ENCODE peak calls at places on chromosomes 12 and 14, in eight cellular contexts. H is breast epithelium, C is stomach, Z is A549, O is sigmoid colon, G is adrenal gland, L is endothelial cell of umbilical vein, J is lower leg skin. P is an unnamed sample.

GRCh38 chr14:68968051-68968450 is 11.1 kb downstream of the ACTN1 start:
- DNase-seq in G (no peak), C (no peak), Z (no peak), J (no peak), L (no peak), O (peak), H (no peak), P (no peak)

GRCh38 chr14:58772814-58773620 is 135.3 kb downstream of the DACT1 start:
- DNase-seq in G (no peak), J (no peak), L (no peak), O (no peak), C (no peak), Z (no peak), H (no peak), P (no peak)

GRCh38 chr12:109822416-109822815 is 10.8 kb downstream of the TRPV4 start:
- DNase-seq in J (no peak), Z (no peak), C (no peak), L (no peak), G (no peak), O (no peak), H (no peak), P (no peak)

GRCh38 chr12:131894981-131895639 is 688 bp downstream of the ULK1 start:
- DNase-seq in L (peak), C (peak), J (peak), H (no peak), Z (peak), G (peak), O (peak), P (no peak)

GRCh38 chr14:45089813-45090212 is 5.9 kb downstream of the PRPF39 start:
- DNase-seq in H (no peak), J (no peak), C (no peak), L (no peak), O (no peak), Z (no peak), G (no peak), P (no peak)

GRCh38 chr12:90839340-90839739 is 115.6 kb downstream of the CCER1 start:
- DNase-seq in L (no peak), C (no peak), H (no peak), G (no peak), O (no peak), J (no peak), Z (no peak), P (no peak)

GRCh38 chr12:114405449-114406271 is at the start of gene TBX5:
- DNase-seq in O (no peak), C (no peak), H (no peak), L (no peak), J (no peak), Z (no peak), G (no peak), P (no peak)

GRCh38 chr12:5505116-5505515 is 73.2 kb downstream of the NTF3 start:
- DNase-seq in J (no peak), Z (no peak), L (no peak), H (no peak), O (no peak), G (no peak), C (no peak), P (no peak)

GRCh38 chr14:35821546-35822411 is 4.4 kb upstream of the BRMS1L start:
- DNase-seq in L (peak), J (no peak), H (no peak), C (no peak), G (no peak), Z (peak), O (no peak), P (no peak)

GRCh38 chr12:131087302-131087818 is 133.7 kb downstream of the ADGRD1 start:
- DNase-seq in O (peak), H (no peak), J (peak), C (peak), G (peak), L (no peak), Z (no peak), P (no peak)

GRCh38 chr12:89991807-89992206 is 283.2 kb upstream of the ATP2B1 start:
- DNase-seq in G (no peak), O (no peak), H (no peak), Z (no peak), L (no peak), C (no peak), J (no peak), P (no peak)

GRCh38 chr14:61145258-61145902 is 135.8 kb downstream of the TMEM30B start:
- DNase-seq in H (no peak), G (no peak), L (no peak), J (no peak), O (no peak), C (no peak), Z (no peak), P (peak)

GRCh38 chr12:15774819-15775218 is 14.4 kb downstream of the EPS8 start:
- DNase-seq in C (no peak), H (no peak), O (no peak), G (no peak), L (no peak), Z (no peak), J (no peak), P (no peak)

GRCh38 chr12:52351196-52352059 is 15.9 kb downstream of the KRT85 start:
- DNase-seq in J (peak), O (no peak), Z (no peak), C (peak), L (no peak), G (no peak), H (peak), P (peak)

GRCh38 chr12:6767592-6768384 is 1.6 kb downstream of the PTMS start:
- DNase-seq in G (peak), Z (no peak), O (no peak), J (no peak), L (peak), H (peak), C (no peak), P (peak)

GRCh38 chr14:61360796-61361526 is 39.6 kb downstream of the PRKCH start:
- DNase-seq in J (no peak), G (no peak), L (no peak), Z (no peak), H (no peak), C (no peak), O (no peak), P (no peak)

GRCh38 chr12:92080390-92081285 is 65.0 kb downstream of the BTG1 start:
- DNase-seq in Z (peak), J (no peak), G (no peak), H (no peak), O (no peak), C (no peak), L (no peak), P (peak)

GRCh38 chr12:5612556-5613421 is 180.9 kb downstream of the NTF3 start:
- DNase-seq in G (no peak), L (no peak), C (no peak), O (no peak), Z (no peak), H (no peak), J (no peak), P (no peak)

GRCh38 chr14:91170504-91171121 is 56.7 kb downstream of the DGLUCY start:
- DNase-seq in L (peak), C (peak), J (no peak), G (no peak), Z (no peak), O (peak), H (no peak), P (no peak)

GRCh38 chr14:52649511-52649910 is 45.8 kb downstream of the ERO1A start:
- DNase-seq in O (no peak), L (no peak), H (no peak), Z (no peak), G (no peak), C (no peak), J (no peak), P (no peak)

GRCh38 chr14:105439710-105440553 is 20.3 kb downstream of the MTA1 start:
- DNase-seq in G (no peak), L (peak), C (no peak), O (no peak), J (no peak), H (no peak), Z (peak), P (no peak)

GRCh38 chr12:67426067-67426466 is 156.9 kb downstream of the CAND1 start:
- DNase-seq in O (no peak), L (no peak), G (no peak), J (no peak), Z (no peak), H (no peak), C (no peak), P (no peak)

GRCh38 chr12:64660237-64661018 is 50.1 kb downstream of the RASSF3 start:
- DNase-seq in Z (no peak), J (no peak), G (no peak), C (no peak), O (no peak), H (no peak), L (no peak), P (no peak)

GRCh38 chr12:111812881-111813741 is 28.9 kb upstream of the MAPKAPK5 start:
- DNase-seq in G (peak), O (peak), H (peak), L (peak), C (peak), J (peak), Z (peak), P (peak)

GRCh38 chr14:81178063-81178462 is 42.7 kb downstream of the GTF2A1 start:
- DNase-seq in C (no peak), L (peak), H (no peak), J (no peak), O (no peak), Z (no peak), G (no peak), P (no peak)

GRCh38 chr12:99695050-99695449 is 47.5 kb downstream of the GARIN6 start:
- DNase-seq in C (no peak), G (no peak), Z (no peak), J (no peak), H (no peak), L (no peak), O (no peak), P (no peak)

GRCh38 chr12:111363578-111363977 is 5.3 kb downstream of the PHETA1 start:
- DNase-seq in C (no peak), L (peak), H (no peak), Z (peak), J (no peak), O (no peak), G (no peak), P (no peak)

GRCh38 chr12:42958271-42958674 is 368.7 kb upstream of the PRICKLE1 start:
- DNase-seq in J (no peak), G (no peak), H (no peak), C (no peak), O (no peak), Z (no peak), L (peak), P (no peak)

GRCh38 chr12:121579190-121579791 is 1.5 kb downstream of the KDM2B start:
- DNase-seq in O (peak), L (no peak), G (peak), H (no peak), C (peak), Z (no peak), J (peak), P (peak)

GRCh38 chr12:106289196-106289681 is 13.3 kb upstream of the TCP11L2 start:
- DNase-seq in Z (no peak), C (no peak), H (no peak), L (no peak), O (no peak), J (no peak), G (no peak), P (no peak)

GRCh38 chr12:18165422-18165871 is 75.5 kb upstream of the RERGL start:
- DNase-seq in Z (no peak), H (no peak), C (no peak), G (no peak), J (no peak), L (no peak), O (no peak), P (no peak)

GRCh38 chr14:103157969-103158368 is 34.7 kb downstream of the TNFAIP2 start:
- DNase-seq in Z (no peak), J (no peak), C (no peak), L (no peak), G (no peak), H (no peak), O (no peak), P (no peak)

GRCh38 chr12:116977465-116978380 is 67.0 kb downstream of the FBXW8 start:
- DNase-seq in O (no peak), H (no peak), C (no peak), L (no peak), J (no peak), Z (no peak), G (no peak), P (no peak)

GRCh38 chr12:119308743-119309456 is 25.6 kb upstream of the CCDC60 start:
- DNase-seq in H (no peak), O (no peak), C (no peak), Z (no peak), L (no peak), J (no peak), G (no peak), P (no peak)

GRCh38 chr12:97556201-97556824 is 93.7 kb downstream of the RMST start:
- DNase-seq in O (no peak), J (no peak), H (peak), G (no peak), L (peak), C (peak), Z (no peak), P (peak)

GRCh38 chr14:100975668-100976067 is 72.1 kb upstream of the RTL1 start:
- DNase-seq in Z (no peak), J (no peak), G (no peak), L (no peak), H (no peak), C (no peak), O (no peak), P (no peak)

GRCh38 chr14:61178226-61179060 is 102.7 kb downstream of the TMEM30B start:
- DNase-seq in H (peak), J (no peak), C (no peak), G (peak), O (no peak), Z (peak), L (peak), P (no peak)

GRCh38 chr12:111757361-111758119 is 9.2 kb upstream of the ALDH2 start:
- DNase-seq in Z (no peak), O (peak), H (peak), J (peak), G (no peak), L (no peak), C (peak), P (peak)

GRCh38 chr12:1691123-1692007 is 495 bp downstream of the ADIPOR2 start:
- DNase-seq in Z (no peak), J (peak), H (no peak), C (peak), O (peak), G (no peak), L (peak), P (peak)
- TF ChIP-seq POLR2A in Z (no peak), J (no peak), H (no peak), C (no peak), O (no peak), G (no peak), L (no peak), P (no peak)

GRCh38 chr14:93201155-93201704 is 5.6 kb downstream of the GON7 start:
- DNase-seq in J (no peak), G (no peak), H (no peak), O (no peak), L (no peak), Z (no peak), C (no peak), P (no peak)

GRCh38 chr14:93212432-93212831 is 5.4 kb downstream of the UBR7 start:
- DNase-seq in O (no peak), Z (no peak), L (no peak), H (no peak), C (no peak), G (no peak), J (no peak), P (no peak)

GRCh38 chr14:93207468-93208308 is 632 bp downstream of the UBR7 start:
- DNase-seq in G (peak), J (no peak), O (peak), Z (peak), C (peak), L (peak), H (no peak), P (no peak)

GRCh38 chr14:93206793-93207467 is at the start of the genes GON7 and UBR7:
- DNase-seq in G (peak), Z (peak), H (peak), J (peak), O (peak), C (peak), L (peak), P (peak)
- TF ChIP-seq POLR2A in G (peak), Z (peak), H (peak), J (no peak), O (peak), C (no peak), L (peak), P (peak)

GRCh38 chr14:75491376-75491978 is 30.8 kb upstream of the BATF start:
- DNase-seq in L (no peak), G (no peak), C (no peak), O (no peak), Z (no peak), H (no peak), J (peak), P (no peak)
- TF ChIP-seq POLR2A in L (no peak), G (no peak), C (no peak), O (no peak), Z (no peak), H (no peak), J (no peak), P (no peak)

GRCh38 chr12:66189476-66189823 is 436 bp downstream of the IRAK3 start:
- DNase-seq in H (no peak), Z (no peak), J (peak), C (no peak), G (no peak), L (no peak), O (no peak), P (no peak)
- TF ChIP-seq POLR2A in H (no peak), Z (no peak), J (no peak), C (no peak), G (no peak), L (no peak), O (no peak), P (no peak)

GRCh38 chr12:9699269-9699897 is 29.9 kb downstream of the CLEC2D start:
- DNase-seq in L (no peak), H (no peak), G (no peak), O (no peak), J (no peak), C (no peak), Z (no peak), P (no peak)

GRCh38 chr12:9702239-9702638 is 30.7 kb downstream of the CLECL1 start:
- DNase-seq in Z (no peak), C (no peak), L (no peak), O (no peak), H (no peak), G (no peak), J (no peak), P (no peak)

GRCh38 chr12:9699898-9700605 is 30.5 kb downstream of the CLEC2D start:
- DNase-seq in C (no peak), Z (no peak), G (no peak), L (peak), H (no peak), O (no peak), J (no peak), P (no peak)

GRCh38 chr12:9700606-9700956 is 31.1 kb downstream of the CLEC2D start:
- DNase-seq in J (no peak), Z (no peak), C (no peak), G (no peak), H (no peak), O (no peak), L (no peak), P (no peak)

DNA sequence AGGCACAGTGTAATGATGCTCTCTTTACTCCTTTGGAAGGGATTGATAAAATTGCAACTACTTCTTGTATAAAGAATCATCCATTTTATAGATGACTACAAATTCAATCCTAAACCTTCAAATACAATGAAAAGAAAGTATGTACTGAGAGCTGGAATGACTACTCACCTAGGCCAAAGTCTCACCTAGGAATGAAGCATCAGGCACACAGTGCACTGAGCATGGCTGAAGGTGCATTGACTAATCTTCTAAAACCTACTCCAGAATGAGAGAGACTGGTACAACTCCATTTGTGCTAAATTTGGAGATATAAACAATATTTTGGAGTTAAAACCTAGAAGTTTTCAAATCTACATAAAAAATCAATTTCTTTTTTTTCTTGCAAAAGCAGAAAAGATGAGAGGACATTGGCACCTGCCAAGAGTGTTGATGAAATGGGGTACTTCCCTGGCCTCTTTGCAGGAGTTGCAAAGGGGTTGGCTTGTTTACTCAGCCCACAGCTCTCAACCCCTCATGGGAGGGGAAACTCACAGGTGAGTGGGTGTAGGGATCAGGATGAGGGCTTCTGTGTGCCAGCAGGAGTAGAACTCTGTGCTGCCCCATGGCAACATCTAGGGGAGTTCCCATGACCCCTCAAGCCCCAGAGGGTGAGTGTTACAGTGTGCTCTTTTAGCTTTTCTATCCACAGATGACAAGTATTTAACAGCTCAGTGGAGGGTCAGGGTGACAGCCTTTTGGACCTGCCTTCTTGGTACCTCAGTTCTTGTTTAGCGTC is 31.3 kb downstream of the CLECL1 start:
- DNase-seq in J (no peak), C (no peak), O (no peak), L (no peak), Z (no peak), H (no peak), G (no peak), P (no peak)
- TF ChIP-seq POLR2A in J (no peak), C (no peak), O (no peak), L (no peak), Z (no peak), H (no peak), G (no peak), P (no peak)

GRCh38 chr14:64387738-64388532 is at the start of gene MTHFD1:
- DNase-seq in J (peak), O (peak), L (peak), Z (peak), G (peak), C (peak), H (peak), P (peak)
- TF ChIP-seq POLR2A in J (no peak), O (peak), L (peak), Z (peak), G (peak), C (no peak), H (peak), P (peak)

DNA sequence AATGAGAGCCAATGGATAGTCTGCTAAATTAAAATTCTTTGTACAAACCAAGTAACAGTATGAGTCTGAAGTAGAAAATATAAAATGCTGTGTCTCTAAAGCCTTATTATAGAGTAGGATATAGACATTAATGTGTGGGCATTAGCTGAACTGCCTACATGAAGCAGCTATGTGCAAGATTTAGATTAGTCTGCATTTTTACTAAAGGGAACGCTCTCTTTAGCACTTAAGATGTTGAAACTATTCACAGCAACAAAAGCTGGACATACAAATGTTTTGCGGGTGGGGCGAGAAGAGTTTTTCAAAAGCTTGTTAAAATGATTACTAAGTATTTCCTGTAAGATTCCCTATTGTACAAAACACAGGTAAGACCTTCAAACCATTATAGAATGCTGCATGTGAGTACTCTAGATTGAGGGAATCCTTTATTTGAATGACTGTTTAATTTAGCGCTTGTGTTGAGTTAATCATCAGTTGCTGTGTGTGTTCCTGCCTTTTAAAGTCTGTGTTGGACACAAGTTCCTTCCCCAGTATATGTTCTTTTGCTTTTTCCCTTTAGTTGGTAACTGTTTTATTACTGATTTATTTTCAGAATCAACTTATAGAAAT is 87.1 kb downstream of the RAD52 start:
- DNase-seq in H (no peak), J (no peak), G (no peak), L (no peak), Z (no peak), C (no peak), O (no peak), P (no peak)
- TF ChIP-seq POLR2A in H (no peak), J (no peak), G (no peak), L (no peak), Z (no peak), C (no peak), O (no peak), P (no peak)